ENCODE peak calls at places on chromosomes 13 and 19, in seven cellular contexts. One of them, this sample, is unnamed.

GRCh38 chr19:48945817-48946216 is 8.9 kb upstream of the BAX start:
- DNase-seq in GM20000: no peak
- DNase-seq in hippocampal formation: no peak
- DNase-seq in HFF-Myc: no peak
- DNase-seq in NCI-H1417: no peak
- DNase-seq in stimulated activated CD4-positive, alpha-beta T cell treated with anti-CD3 and anti-CD28 coated beads, TNF-alpha, amount 100 ng/mL, for 4 hours: no peak
- DNase-seq in kidney tubule cell: no peak
- DNase-seq in this sample: no peak

GRCh38 chr19:56083668-56084067 is 37.4 kb downstream of the ZNF787 start:
- DNase-seq in hippocampal formation: no peak
- DNase-seq in HFF-Myc: no peak
- DNase-seq in NCI-H1417: no peak
- DNase-seq in GM20000: no peak
- DNase-seq in stimulated activated CD4-positive, alpha-beta T cell treated with anti-CD3 and anti-CD28 coated beads, TNF-alpha, amount 100 ng/mL, for 4 hours: no peak
- DNase-seq in kidney tubule cell: no peak
- DNase-seq in this sample: no peak

GRCh38 chr13:98854448-98854847 is 102.0 kb upstream of the SLC15A1 start:
- DNase-seq in kidney tubule cell: no peak
- DNase-seq in HFF-Myc: no peak
- DNase-seq in NCI-H1417: no peak
- DNase-seq in stimulated activated CD4-positive, alpha-beta T cell treated with anti-CD3 and anti-CD28 coated beads, TNF-alpha, amount 100 ng/mL, for 4 hours: no peak
- DNase-seq in GM20000: no peak
- DNase-seq in hippocampal formation: no peak
- DNase-seq in this sample: no peak

GRCh38 chr19:43695985-43696729 is 19.7 kb upstream of the IRGC start:
- DNase-seq in stimulated activated CD4-positive, alpha-beta T cell treated with anti-CD3 and anti-CD28 coated beads, TNF-alpha, amount 100 ng/mL, for 4 hours: no peak
- DNase-seq in GM20000: no peak
- DNase-seq in HFF-Myc: no peak
- DNase-seq in hippocampal formation: no peak
- DNase-seq in kidney tubule cell: no peak
- DNase-seq in NCI-H1417: no peak
- DNase-seq in this sample: no peak

GRCh38 chr13:47303626-47304025 is 406.8 kb upstream of the HTR2A start:
- DNase-seq in GM20000: no peak
- DNase-seq in HFF-Myc: no peak
- DNase-seq in kidney tubule cell: peak
- DNase-seq in NCI-H1417: no peak
- DNase-seq in hippocampal formation: no peak
- DNase-seq in stimulated activated CD4-positive, alpha-beta T cell treated with anti-CD3 and anti-CD28 coated beads, TNF-alpha, amount 100 ng/mL, for 4 hours: no peak
- DNase-seq in this sample: no peak

GRCh38 chr13:113425931-113426590 is 27.2 kb downstream of the ADPRHL1 start:
- DNase-seq in NCI-H1417: no peak
- DNase-seq in HFF-Myc: no peak
- DNase-seq in stimulated activated CD4-positive, alpha-beta T cell treated with anti-CD3 and anti-CD28 coated beads, TNF-alpha, amount 100 ng/mL, for 4 hours: no peak
- DNase-seq in kidney tubule cell: no peak
- DNase-seq in hippocampal formation: no peak
- DNase-seq in GM20000: no peak
- DNase-seq in this sample: no peak

GRCh38 chr19:29724102-29724641 is 9.1 kb upstream of the C19orf12 start:
- DNase-seq in hippocampal formation: no peak
- DNase-seq in HFF-Myc: no peak
- DNase-seq in kidney tubule cell: no peak
- DNase-seq in NCI-H1417: peak
- DNase-seq in stimulated activated CD4-positive, alpha-beta T cell treated with anti-CD3 and anti-CD28 coated beads, TNF-alpha, amount 100 ng/mL, for 4 hours: peak
- DNase-seq in GM20000: no peak
- DNase-seq in this sample: peak

GRCh38 chr19:39405930-39406655 is 554 bp upstream of the ZFP36 start:
- DNase-seq in stimulated activated CD4-positive, alpha-beta T cell treated with anti-CD3 and anti-CD28 coated beads, TNF-alpha, amount 100 ng/mL, for 4 hours: peak
- DNase-seq in kidney tubule cell: no peak
- DNase-seq in HFF-Myc: no peak
- DNase-seq in hippocampal formation: no peak
- DNase-seq in NCI-H1417: no peak
- DNase-seq in GM20000: peak
- DNase-seq in this sample: no peak

GRCh38 chr13:79295906-79296564 is 110.0 kb downstream of the RBM26 start:
- DNase-seq in GM20000: no peak
- DNase-seq in hippocampal formation: no peak
- DNase-seq in stimulated activated CD4-positive, alpha-beta T cell treated with anti-CD3 and anti-CD28 coated beads, TNF-alpha, amount 100 ng/mL, for 4 hours: no peak
- DNase-seq in kidney tubule cell: no peak
- DNase-seq in NCI-H1417: no peak
- DNase-seq in HFF-Myc: no peak
- DNase-seq in this sample: no peak

GRCh38 chr13:101795460-101795859 is 343.0 kb downstream of the ITGBL1 start:
- DNase-seq in GM20000: no peak
- DNase-seq in NCI-H1417: no peak
- DNase-seq in stimulated activated CD4-positive, alpha-beta T cell treated with anti-CD3 and anti-CD28 coated beads, TNF-alpha, amount 100 ng/mL, for 4 hours: no peak
- DNase-seq in HFF-Myc: no peak
- DNase-seq in hippocampal formation: no peak
- DNase-seq in kidney tubule cell: no peak
- DNase-seq in this sample: no peak

GRCh38 chr19:41714598-41714997 is 6.2 kb downstream of the CEACAM5 start:
- DNase-seq in NCI-H1417: no peak
- DNase-seq in HFF-Myc: no peak
- DNase-seq in stimulated activated CD4-positive, alpha-beta T cell treated with anti-CD3 and anti-CD28 coated beads, TNF-alpha, amount 100 ng/mL, for 4 hours: no peak
- DNase-seq in GM20000: no peak
- DNase-seq in kidney tubule cell: no peak
- DNase-seq in hippocampal formation: no peak
- DNase-seq in this sample: no peak

GRCh38 chr13:87859261-87859660 is 188.1 kb downstream of the SLITRK5 start:
- DNase-seq in stimulated activated CD4-positive, alpha-beta T cell treated with anti-CD3 and anti-CD28 coated beads, TNF-alpha, amount 100 ng/mL, for 4 hours: no peak
- DNase-seq in hippocampal formation: no peak
- DNase-seq in GM20000: no peak
- DNase-seq in kidney tubule cell: no peak
- DNase-seq in NCI-H1417: no peak
- DNase-seq in HFF-Myc: no peak
- DNase-seq in this sample: no peak

GRCh38 chr13:112849500-112849899 is 119.5 kb upstream of the MCF2L start:
- DNase-seq in NCI-H1417: peak
- DNase-seq in stimulated activated CD4-positive, alpha-beta T cell treated with anti-CD3 and anti-CD28 coated beads, TNF-alpha, amount 100 ng/mL, for 4 hours: no peak
- DNase-seq in hippocampal formation: no peak
- DNase-seq in GM20000: no peak
- DNase-seq in HFF-Myc: no peak
- DNase-seq in kidney tubule cell: peak
- DNase-seq in this sample: no peak

GRCh38 chr13:25203256-25203794 is 31.2 kb upstream of the AMER2 start:
- DNase-seq in NCI-H1417: no peak
- DNase-seq in HFF-Myc: no peak
- DNase-seq in kidney tubule cell: peak
- DNase-seq in hippocampal formation: no peak
- DNase-seq in stimulated activated CD4-positive, alpha-beta T cell treated with anti-CD3 and anti-CD28 coated beads, TNF-alpha, amount 100 ng/mL, for 4 hours: no peak
- DNase-seq in GM20000: no peak
- DNase-seq in this sample: no peak

GRCh38 chr19:48625891-48626327 is 6.6 kb downstream of the SPHK2 start:
- DNase-seq in kidney tubule cell: no peak
- DNase-seq in GM20000: no peak
- DNase-seq in HFF-Myc: no peak
- DNase-seq in stimulated activated CD4-positive, alpha-beta T cell treated with anti-CD3 and anti-CD28 coated beads, TNF-alpha, amount 100 ng/mL, for 4 hours: no peak
- DNase-seq in NCI-H1417: no peak
- DNase-seq in hippocampal formation: no peak
- DNase-seq in this sample: no peak